ENCODE peak calls at places on chromosome 12, in ten cellular contexts. W is MCF 10A, K is mesothelial cell of epicardium, B is progenitor cell of endocrine pancreas, X is astrocyte of the spinal cord, C is Caco-2, D is IMR-90, Y is neural crest cell, A is cardiac muscle cell, H is epithelial cell of esophagus. L is an unnamed sample.

GRCh38 chr12:55899035-55899434 is 28.7 kb downstream of the PYM1 start:
- DNase-seq in W (no peak), K (no peak), B (no peak), X (peak; percentile 27), C (no peak), D (peak; percentile 67), Y (no peak), A (peak; percentile 58), H (no peak), L (no peak)

GRCh38 chr12:13602217-13602616 is 379.2 kb downstream of the GRIN2B start:
- DNase-seq in W (peak; percentile 32), K (no peak), B (no peak), X (no peak), C (no peak), D (no peak), Y (no peak), A (no peak), H (no peak), L (no peak)

GRCh38 chr12:27201169-27201568 is 42.9 kb upstream of the STK38L start:
- DNase-seq in W (no peak), K (no peak), B (no peak), X (no peak), C (no peak), D (no peak), Y (no peak), A (no peak), H (no peak), L (no peak)

GRCh38 chr12:29158364-29158763 is 9.3 kb downstream of the FAR2 start:
- DNase-seq in W (peak; percentile 48), K (no peak), B (no peak), X (no peak), C (no peak), D (no peak), Y (no peak), A (no peak), H (no peak), L (no peak)

GRCh38 chr12:12467701-12468218 is 94.9 kb downstream of the DUSP16 start:
- DNase-seq in W (no peak), K (no peak), B (no peak), X (peak; percentile 28), C (no peak), D (peak; percentile 11), Y (no peak), A (no peak), H (no peak), L (no peak)

GRCh38 chr12:132471011-132471857 is 18.7 kb upstream of the FBRSL1 start:
- DNase-seq in W (no peak), K (no peak), B (no peak), X (no peak), C (peak; percentile 68), D (no peak), Y (no peak), A (no peak), H (peak; percentile 17), L (no peak)

GRCh38 chr12:109875572-109876131 is 4.7 kb downstream of the GLTP start:
- DNase-seq in W (no peak), K (peak; percentile 54), B (no peak), X (no peak), C (peak; percentile 65), D (no peak), Y (no peak), A (no peak), H (peak; percentile 69), L (no peak)

GRCh38 chr12:130026608-130027176 is 122.9 kb upstream of the TMEM132D start:
- DNase-seq in W (peak; percentile 62), K (peak; percentile 48), B (peak; percentile 37), X (no peak), C (peak; percentile 41), D (no peak), Y (peak; percentile 55), A (no peak), H (peak; percentile 47), L (no peak)

GRCh38 chr12:52009081-52009751 is 2.5 kb downstream of the TAMALIN start:
- DNase-seq in W (no peak), K (no peak), B (no peak), X (no peak), C (no peak), D (no peak), Y (no peak), A (peak; percentile 22), H (no peak), L (no peak)

GRCh38 chr12:65074932-65075331 is 46.2 kb downstream of the WIF1 start:
- DNase-seq in W (peak; percentile 13), K (no peak), B (no peak), X (no peak), C (peak; percentile 26), D (no peak), Y (no peak), A (no peak), H (no peak), L (no peak)
- TF ChIP-seq CTCF in W (peak; percentile 15), K (no peak), B (peak; percentile 27), X (no peak), C (peak; percentile 54), D (no peak), Y (no peak), A (no peak), H (peak; percentile 33), L (no peak)

GRCh38 chr12:108066583-108067234 is 62.4 kb upstream of the WSCD2 start:
- DNase-seq in W (no peak), K (no peak), B (no peak), X (no peak), C (peak; percentile 19), D (no peak), Y (no peak), A (no peak), H (no peak), L (no peak)

GRCh38 chr12:108065061-108065460 is 64.0 kb upstream of the WSCD2 start:
- DNase-seq in W (no peak), K (no peak), B (no peak), X (no peak), C (no peak), D (no peak), Y (no peak), A (no peak), H (no peak), L (no peak)

GRCh38 chr12:108060910-108061309 is 68.2 kb upstream of the WSCD2 start:
- DNase-seq in W (no peak), K (no peak), B (no peak), X (no peak), C (no peak), D (no peak), Y (no peak), A (no peak), H (no peak), L (no peak)

GRCh38 chr12:108060054-108060453 is 69.0 kb upstream of the WSCD2 start:
- DNase-seq in W (no peak), K (no peak), B (no peak), X (no peak), C (no peak), D (no peak), Y (no peak), A (no peak), H (no peak), L (no peak)

DNA sequence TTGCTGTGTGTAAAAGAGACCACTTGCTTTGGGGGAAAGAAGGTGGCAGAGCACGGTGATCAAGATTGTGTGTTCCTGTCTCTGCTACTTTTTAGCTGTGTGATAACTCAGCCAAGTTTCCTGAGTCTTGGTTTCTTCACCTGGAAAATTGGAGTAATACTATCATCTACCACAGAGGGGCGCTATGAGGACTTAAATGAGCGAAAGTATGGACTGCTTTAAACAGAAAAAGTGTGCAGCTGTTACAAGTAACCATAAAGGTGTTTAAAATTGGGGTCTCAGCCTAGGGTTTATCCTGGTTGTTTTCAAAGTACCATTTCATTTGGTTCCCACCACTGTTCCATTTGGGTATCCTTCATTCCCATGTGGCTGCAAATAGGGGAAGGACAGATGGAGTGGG is 65.9 kb upstream of the WSCD2 start:
- DNase-seq in W (peak; percentile 33), K (no peak), B (no peak), X (peak; percentile 1), C (peak; percentile 5), D (no peak), Y (peak; percentile 29), A (peak; percentile 18), H (peak; percentile 5), L (no peak)
- TF ChIP-seq CTCF in W (peak; percentile 26), K (peak; percentile 71), B (peak; percentile 49), X (peak; percentile 7), C (no peak), D (peak; percentile 20), Y (peak; percentile 65), A (peak; percentile 28), H (no peak), L (peak; percentile 24)

DNA sequence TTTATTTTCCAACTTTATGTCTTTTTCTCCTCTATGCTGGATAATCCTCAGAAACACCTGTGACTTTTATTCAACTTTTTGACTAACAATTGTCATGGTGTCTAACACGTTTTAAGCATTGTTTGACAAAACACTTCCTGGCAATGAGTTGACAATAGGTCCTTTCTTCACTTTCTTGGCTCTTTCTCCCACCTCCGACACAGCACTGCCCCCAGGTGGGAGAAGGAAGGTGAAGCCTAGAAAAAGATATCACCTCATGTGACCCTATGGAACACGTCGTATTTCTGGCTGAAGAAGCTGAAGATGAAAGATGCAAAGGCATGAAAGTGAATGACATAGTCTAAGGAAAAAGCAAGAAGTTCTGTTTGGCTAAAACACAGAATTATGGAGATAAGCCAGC is 430.0 kb downstream of the ETNK1 start:
- DNase-seq in W (peak; percentile 69), K (no peak), B (peak; percentile 55), X (peak; percentile 22), C (peak; percentile 69), D (peak; percentile 7), Y (peak; percentile 6), A (peak; percentile 23), H (peak; percentile 61), L (no peak)
- TF ChIP-seq CTCF in W (peak; percentile 48), K (no peak), B (peak; percentile 90), X (peak; percentile 57), C (peak; percentile 77), D (peak; percentile 49), Y (peak; percentile 79), A (peak; percentile 29), H (peak; percentile 67), L (no peak)

GRCh38 chr12:123126294-123127144 is 24.4 kb downstream of the PITPNM2 start:
- DNase-seq in W (peak; percentile 92), K (no peak), B (no peak), X (peak; percentile 94), C (peak; percentile 40), D (peak; percentile 98), Y (no peak), A (peak; percentile 97), H (peak; percentile 91), L (no peak)
- TF ChIP-seq CTCF in W (no peak), K (no peak), B (no peak), X (peak; percentile 47), C (no peak), D (peak; percentile 38), Y (no peak), A (peak; percentile 44), H (no peak), L (no peak)

GRCh38 chr12:50024804-50025186 is 499 bp downstream of the RACGAP1 start:
- DNase-seq in W (peak; percentile 24), K (no peak), B (no peak), X (no peak), C (no peak), D (no peak), Y (no peak), A (no peak), H (peak; percentile 25), L (no peak)
- TF ChIP-seq CTCF in W (no peak), K (no peak), B (no peak), X (no peak), C (no peak), D (no peak), Y (no peak), A (no peak), H (no peak), L (no peak)

DNA sequence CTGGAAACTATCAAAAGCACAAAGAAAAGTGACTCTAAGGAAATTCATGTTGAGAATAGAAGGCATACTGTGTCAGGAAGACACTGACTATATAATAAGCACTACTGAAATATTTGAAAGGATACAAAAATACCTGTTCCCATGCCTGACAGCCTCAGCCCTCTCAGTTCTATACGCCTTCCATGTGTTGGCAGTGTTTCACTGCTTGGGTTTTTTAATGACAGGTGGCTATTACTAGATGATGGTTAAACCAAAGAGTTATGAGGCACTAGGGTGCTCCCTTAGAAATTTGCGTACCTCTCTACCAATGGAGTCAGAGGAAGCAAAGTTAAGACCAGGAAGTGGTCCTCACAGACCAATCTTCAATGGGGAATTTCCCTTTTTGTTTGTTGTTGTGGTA is 25.6 kb upstream of the SLC5A8 start:
- DNase-seq in W (no peak), K (no peak), B (no peak), X (no peak), C (no peak), D (no peak), Y (no peak), A (no peak), H (no peak), L (no peak)
- TF ChIP-seq CTCF in W (no peak), K (no peak), B (no peak), X (no peak), C (no peak), D (no peak), Y (no peak), A (no peak), H (no peak), L (no peak)